ENCODE peak calls at places on chromosomes 7 and 10, in seven cellular contexts. U is H9, D is colonic mucosa, B is endothelial cell of umbilical vein, Z is lung, A is heart left ventricle, N is upper lobe of right lung. O is an unnamed sample.

GRCh38 chr7:29194206-29194593 is 375 bp upstream of the CHN2 start:
- DNase-seq in U (peak; percentile 43), D (peak; percentile 31), B (no peak), Z (no peak), A (peak; percentile 29), N (peak; percentile 65), O (peak; percentile 14)

GRCh38 chr10:24603333-24603732 is 120.4 kb downstream of the ARHGAP21 start:
- DNase-seq in U (no peak), D (no peak), B (no peak), Z (no peak), A (no peak), N (no peak), O (no peak)

GRCh38 chr10:15045380-15045779 is 1.6 kb downstream of the OLAH start:
- DNase-seq in U (no peak), D (no peak), B (no peak), Z (no peak), A (no peak), N (no peak), O (no peak)

GRCh38 chr10:84208023-84208422 is 13.7 kb downstream of the CDHR1 start:
- DNase-seq in U (no peak), D (no peak), B (no peak), Z (no peak), A (no peak), N (no peak), O (no peak)

GRCh38 chr10:23280420-23281043 is 64.1 kb downstream of the C10orf67 start:
- DNase-seq in U (peak; percentile 71), D (no peak), B (no peak), Z (no peak), A (no peak), N (no peak), O (no peak)

GRCh38 chr10:1412531-1413189 is 324.7 kb downstream of the ADARB2 start:
- DNase-seq in U (no peak), D (no peak), B (no peak), Z (no peak), A (no peak), N (no peak), O (no peak)

GRCh38 chr10:126225672-126226007 is 162.6 kb downstream of the ADAM12 start:
- DNase-seq in U (no peak), D (no peak), B (no peak), Z (no peak), A (no peak), N (no peak), O (no peak)

GRCh38 chr10:3784510-3785250 is at the start of gene KLF6:
- DNase-seq in U (no peak), D (peak; percentile 44), B (no peak), Z (no peak), A (peak; percentile 73), N (no peak), O (peak; percentile 35)

GRCh38 chr10:12719365-12719764 is 282.1 kb downstream of the CCDC3 start:
- DNase-seq in U (no peak), D (peak; percentile 63), B (peak; percentile 46), Z (peak; percentile 33), A (no peak), N (no peak), O (no peak)

GRCh38 chr10:43218206-43218950 is 48.5 kb downstream of the RASGEF1A start:
- DNase-seq in U (no peak), D (no peak), B (no peak), Z (no peak), A (peak; percentile 15), N (peak; percentile 44), O (no peak)

GRCh38 chr7:102044984-102045673 is 227.7 kb downstream of the CUX1 start:
- DNase-seq in U (no peak), D (no peak), B (no peak), Z (no peak), A (peak; percentile 76), N (peak; percentile 72), O (peak; percentile 90)

GRCh38 chr7:139813141-139813540 is 15.9 kb upstream of the TBXAS1 start:
- DNase-seq in U (no peak), D (no peak), B (no peak), Z (no peak), A (no peak), N (no peak), O (no peak)

GRCh38 chr10:60819271-60819670 is 41.0 kb downstream of the CDK1 start:
- DNase-seq in U (no peak), D (no peak), B (no peak), Z (no peak), A (no peak), N (no peak), O (no peak)

GRCh38 chr10:28135258-28135657 is 136.4 kb upstream of the ODAD2 start:
- DNase-seq in U (no peak), D (no peak), B (no peak), Z (no peak), A (no peak), N (no peak), O (no peak)

GRCh38 chr10:95519132-95519487 is 42.1 kb downstream of the SORBS1 start:
- DNase-seq in U (no peak), D (no peak), B (no peak), Z (no peak), A (peak; percentile 81), N (no peak), O (no peak)

GRCh38 chr10:91681361-91682276 is 48.7 kb upstream of the PPP1R3C start:
- DNase-seq in U (no peak), D (no peak), B (no peak), Z (no peak), A (peak; percentile 74), N (no peak), O (peak; percentile 63)

GRCh38 chr7:130141161-130141857 is 63.9 kb downstream of the TMEM209 start:
- DNase-seq in U (peak; percentile 86), D (peak; percentile 87), B (peak; percentile 48), Z (peak; percentile 89), A (peak; percentile 71), N (peak; percentile 92), O (peak; percentile 64)

GRCh38 chr10:130110236-130111114 is at the start of gene C10orf143:
- DNase-seq in U (peak; percentile 98), D (peak; percentile 98), B (peak; percentile 98), Z (peak; percentile 97), A (peak; percentile 99), N (peak; percentile 100), O (peak; percentile 96)
- TF ChIP-seq CTCF in U (no peak), D (no peak), B (no peak), Z (no peak), A (no peak), N (no peak), O (no peak)

DNA sequence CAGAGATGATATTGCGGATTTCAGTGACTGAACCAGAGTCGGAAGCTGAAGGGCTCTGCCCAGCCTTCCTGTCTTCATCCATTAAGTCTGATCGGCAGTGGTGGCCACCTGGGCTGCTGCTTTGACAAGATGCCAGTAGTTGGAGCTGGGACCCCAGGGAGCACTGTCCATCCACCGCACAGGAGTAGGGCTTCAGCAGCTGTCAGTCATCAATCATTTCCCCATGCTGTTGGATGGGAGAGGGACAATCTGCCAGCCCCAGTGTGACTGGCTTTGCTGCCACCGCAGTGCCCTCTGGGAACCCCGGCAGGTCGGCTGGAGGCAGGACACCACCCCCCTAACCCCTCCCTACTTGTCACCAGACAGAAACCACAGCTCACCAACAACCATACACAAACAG is 23.0 kb upstream of the GPR146 start:
- DNase-seq in U (no peak), D (no peak), B (no peak), Z (no peak), A (no peak), N (no peak), O (peak; percentile 44)
- H3K4me1 ChIP-seq in U (no peaks in the 10 kb centered on the region), D (no peaks in the 10 kb centered on the region), B (no peaks in the 10 kb centered on the region), Z (peaks cover 3% of the 10 kb centered on the region), A (peaks cover 4% of the 10 kb centered on the region), N (peaks cover 5% of the 10 kb centered on the region), O (no peaks in the 10 kb centered on the region)

GRCh38 chr10:108970016-108970415 is 953.3 kb downstream of the XPNPEP1 start:
- DNase-seq in U (peak; percentile 40), D (no peak), B (no peak), Z (no peak), A (no peak), N (no peak), O (no peak)
- H3K9me3 ChIP-seq in U (no peaks in the 10 kb centered on the region), D (no peaks in the 10 kb centered on the region), B (no peaks in the 10 kb centered on the region), Z (no peaks in the 10 kb centered on the region), A (no peaks in the 10 kb centered on the region), N (no peaks in the 10 kb centered on the region), O (no peaks in the 10 kb centered on the region)

DNA sequence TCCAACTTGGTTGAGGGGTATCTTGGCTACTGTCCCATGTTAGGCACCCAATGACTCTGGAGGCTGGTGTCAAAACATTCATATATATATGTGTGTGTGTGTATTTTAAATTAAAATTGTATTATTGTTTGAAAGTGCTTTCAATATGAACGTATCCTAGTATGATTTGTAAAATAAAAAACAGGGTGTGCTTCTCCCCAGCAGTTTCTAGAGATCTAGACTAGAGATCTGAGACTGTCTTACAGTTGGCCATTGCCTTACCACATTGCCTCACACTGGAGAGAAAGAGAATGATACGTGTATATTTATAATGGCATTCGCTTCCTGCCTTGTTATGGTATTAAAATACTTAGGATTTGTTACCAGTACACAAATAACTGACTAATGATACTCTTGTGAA is 1.2 kb downstream of the BAG3 start:
- DNase-seq in U (no peak), D (peak; percentile 29), B (peak; percentile 77), Z (no peak), A (no peak), N (no peak), O (no peak)
- TF ChIP-seq CTCF in U (peak; percentile 32), D (peak; percentile 25), B (no peak), Z (peak; percentile 20), A (peak; percentile 26), N (peak; percentile 37), O (peak; percentile 45)

GRCh38 chr7:17234398-17235021 is 63.9 kb upstream of the AHR start:
- DNase-seq in U (no peak), D (peak; percentile 37), B (peak; percentile 90), Z (no peak), A (no peak), N (no peak), O (no peak)

GRCh38 chr7:17233643-17234397 is 64.6 kb upstream of the AHR start:
- DNase-seq in U (no peak), D (no peak), B (no peak), Z (no peak), A (no peak), N (peak; percentile 44), O (no peak)

GRCh38 chr7:17236603-17237002 is 61.8 kb upstream of the AHR start:
- DNase-seq in U (no peak), D (no peak), B (peak; percentile 39), Z (no peak), A (no peak), N (no peak), O (no peak)

GRCh38 chr7:17239046-17239445 is 59.4 kb upstream of the AHR start:
- DNase-seq in U (no peak), D (no peak), B (peak; percentile 27), Z (no peak), A (no peak), N (no peak), O (no peak)

GRCh38 chr7:17236161-17236560 is 62.3 kb upstream of the AHR start:
- DNase-seq in U (no peak), D (no peak), B (no peak), Z (no peak), A (no peak), N (no peak), O (no peak)
- H3K4me1 ChIP-seq in U (no peaks in the 10 kb centered on the region), D (no peaks in the 10 kb centered on the region), B (peaks cover 35% of the 10 kb centered on the region), Z (no peaks in the 10 kb centered on the region), A (peaks cover 37% of the 10 kb centered on the region), N (peaks cover 12% of the 10 kb centered on the region), O (no peaks in the 10 kb centered on the region)

GRCh38 chr10:29403208-29403607 is 114.3 kb downstream of the LYZL1 start:
- DNase-seq in U (no peak), D (no peak), B (no peak), Z (no peak), A (no peak), N (no peak), O (no peak)
- H3K9me3 ChIP-seq in U (peaks cover 8% of the 10 kb centered on the region), D (no peaks in the 10 kb centered on the region), B (no peaks in the 10 kb centered on the region), Z (no peaks in the 10 kb centered on the region), A (no peaks in the 10 kb centered on the region), N (peaks cover 7% of the 10 kb centered on the region), O (no peaks in the 10 kb centered on the region)

O was measured in BE2C.